ENCODE peak calls at places on chromosome 15, in ten cellular contexts. A, V, J, O, M, W, S, R, T and Y are unnamed samples.

GRCh38 chr15:60363903-60364302 is 33.9 kb downstream of the ANXA2 start:
- DNase-seq in W (no peak), T (no peak), M (no peak), A (no peak), S (no peak), V (no peak), J (no peak), O (no peak), R (no peak), Y (no peak)

GRCh38 chr15:38475361-38475760 is 21.4 kb downstream of the FAM98B start:
- DNase-seq in A (no peak), W (no peak), V (no peak), J (no peak), T (no peak), R (no peak), S (no peak), M (no peak), O (no peak), Y (no peak)

GRCh38 chr15:92968926-92969664 is 69.0 kb downstream of the CHD2 start:
- DNase-seq in R (no peak), W (no peak), M (no peak), V (no peak), A (no peak), S (no peak), J (no peak), T (no peak), O (no peak), Y (no peak)

GRCh38 chr15:44738340-44738984 is 2.1 kb downstream of the TRIM69 start:
- DNase-seq in A (no peak), W (no peak), O (no peak), S (peak), V (no peak), J (no peak), T (no peak), R (no peak), M (peak), Y (peak)

GRCh38 chr15:64930019-64930652 is 18.4 kb downstream of the ANKDD1A start:
- DNase-seq in W (no peak), A (no peak), O (no peak), J (no peak), V (no peak), M (no peak), T (peak), S (no peak), R (no peak), Y (no peak)

GRCh38 chr15:52730163-52730562 is 51.0 kb upstream of the ATOSA start:
- DNase-seq in M (peak), S (no peak), O (no peak), R (peak), T (no peak), J (peak), V (no peak), A (no peak), W (peak), Y (no peak)

GRCh38 chr15:41716864-41717263 is 56.7 kb downstream of the MGA start:
- DNase-seq in J (no peak), V (no peak), T (no peak), A (no peak), O (no peak), M (no peak), R (no peak), S (no peak), W (no peak), Y (no peak)

GRCh38 chr15:65561934-65562333 is 31.7 kb downstream of the HACD3 start:
- DNase-seq in J (no peak), O (no peak), A (no peak), V (no peak), S (no peak), M (no peak), W (no peak), T (no peak), R (no peak), Y (no peak)

GRCh38 chr15:57138260-57138895 is 219.9 kb downstream of the TCF12 start:
- DNase-seq in S (peak), M (peak), T (no peak), R (peak), A (no peak), J (no peak), W (no peak), O (no peak), V (no peak), Y (no peak)

GRCh38 chr15:67093146-67093874 is 27.9 kb downstream of the SMAD3 start:
- DNase-seq in T (no peak), M (no peak), V (peak), J (no peak), O (no peak), R (no peak), A (no peak), S (no peak), W (no peak), Y (no peak)

GRCh38 chr15:101255615-101256350 is 3.9 kb upstream of the CHSY1 start:
- DNase-seq in M (no peak), R (no peak), O (no peak), T (no peak), A (no peak), S (no peak), J (peak), V (no peak), W (no peak), Y (peak)

GRCh38 chr15:55627730-55628368 is 39.7 kb upstream of the PYGO1 start:
- DNase-seq in A (no peak), T (no peak), S (peak), V (no peak), W (peak), R (peak), M (no peak), J (peak), O (no peak), Y (no peak)

GRCh38 chr15:99057697-99058420 is 47.0 kb upstream of the SYNM start:
- DNase-seq in S (no peak), J (peak), R (no peak), V (no peak), T (no peak), W (no peak), A (no peak), O (no peak), M (no peak), Y (no peak)

GRCh38 chr15:88243895-88244787 is 12.4 kb downstream of the NTRK3 start:
- DNase-seq in A (no peak), O (no peak), J (no peak), M (peak), V (no peak), T (no peak), R (no peak), S (peak), W (no peak), Y (no peak)

GRCh38 chr15:90664650-90665287 is 52.4 kb upstream of the BLM start:
- DNase-seq in J (no peak), S (peak), O (peak), W (no peak), V (peak), R (no peak), T (no peak), M (no peak), A (no peak), Y (no peak)

GRCh38 chr15:59997070-59997701 is 6.9 kb upstream of the FOXB1 start:
- DNase-seq in R (peak), M (peak), S (no peak), A (no peak), W (no peak), O (no peak), J (no peak), V (peak), T (no peak), Y (peak)